ENCODE peak calls at places on chromosomes 12 and 14, in four cellular contexts. I, G, Q and Y are unnamed samples.

GRCh38 chr14:44449694-44450093 is 57.4 kb downstream of the FSCB start:
- DNase-seq in I (no peak), G (no peak), Q (no peak), Y (no peak)

GRCh38 chr14:104108570-104109060 is 23.1 kb downstream of the ASPG start:
- DNase-seq in I (no peak), G (no peak), Q (no peak), Y (no peak)

GRCh38 chr14:64159588-64159987 is 134.6 kb downstream of the ESR2 start:
- DNase-seq in I (no peak), G (no peak), Q (no peak), Y (no peak)

GRCh38 chr14:99064262-99064954 is 207.6 kb downstream of the BCL11B start:
- DNase-seq in I (no peak), G (no peak), Q (no peak), Y (no peak)

GRCh38 chr14:44782775-44783238 is 178.9 kb downstream of the KLHL28 start:
- DNase-seq in I (no peak), G (peak), Q (no peak), Y (no peak)

GRCh38 chr14:91307652-91308051 is 63.1 kb upstream of the GPR68 start:
- DNase-seq in I (no peak), G (no peak), Q (no peak), Y (no peak)

GRCh38 chr12:30965613-30965985 is 39.1 kb downstream of the TSPAN11 start:
- DNase-seq in I (no peak), G (no peak), Q (peak), Y (no peak)

GRCh38 chr12:30978639-30979038 is 52.1 kb downstream of the TSPAN11 start:
- DNase-seq in I (no peak), G (no peak), Q (no peak), Y (no peak)

GRCh38 chr12:131159660-131160059 is 206.0 kb downstream of the ADGRD1 start:
- DNase-seq in I (no peak), G (no peak), Q (peak), Y (no peak)

GRCh38 chr14:68199465-68200145 is 380.0 kb downstream of the RAD51B start:
- DNase-seq in I (no peak), G (no peak), Q (no peak), Y (no peak)

GRCh38 chr12:50529345-50529744 is 24.6 kb downstream of the DIP2B start:
- DNase-seq in I (no peak), G (no peak), Q (no peak), Y (no peak)

GRCh38 chr12:116456683-116457082 is 102.5 kb upstream of the MAP1LC3B2 start:
- DNase-seq in I (no peak), G (no peak), Q (peak), Y (no peak)
- TF ChIP-seq RFX5 in I (no peak), G (no peak), Q (no peak), Y (no peak)

GRCh38 chr12:12384601-12385321 is 27.9 kb downstream of the BORCS5 start:
- DNase-seq in I (peak), G (no peak), Q (no peak), Y (no peak)
- TF ChIP-seq RFX5 in I (no peak), G (no peak), Q (no peak), Y (no peak)

DNA sequence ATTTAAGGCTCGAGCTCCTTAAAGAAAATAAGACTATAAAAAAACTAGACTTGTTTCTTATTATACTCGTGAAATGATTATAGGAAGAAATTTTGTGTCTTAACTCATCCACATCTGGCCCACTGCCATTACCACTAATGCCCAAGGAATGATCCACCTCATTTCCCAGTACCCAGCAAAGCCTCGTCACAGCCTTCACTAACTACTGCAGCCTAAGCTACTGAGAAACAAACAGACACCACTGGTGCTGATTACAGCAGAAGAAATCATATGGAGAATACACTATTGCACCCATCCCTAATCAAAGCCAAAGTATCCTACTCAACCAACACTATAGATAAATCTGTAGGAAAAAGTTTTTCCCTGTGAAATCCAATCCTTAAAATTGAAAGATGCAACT is 205.3 kb upstream of the NAV3 start:
- DNase-seq in I (no peak), G (peak), Q (no peak), Y (no peak)
- TF ChIP-seq RFX5 in I (no peak), G (no peak), Q (no peak), Y (no peak)

DNA sequence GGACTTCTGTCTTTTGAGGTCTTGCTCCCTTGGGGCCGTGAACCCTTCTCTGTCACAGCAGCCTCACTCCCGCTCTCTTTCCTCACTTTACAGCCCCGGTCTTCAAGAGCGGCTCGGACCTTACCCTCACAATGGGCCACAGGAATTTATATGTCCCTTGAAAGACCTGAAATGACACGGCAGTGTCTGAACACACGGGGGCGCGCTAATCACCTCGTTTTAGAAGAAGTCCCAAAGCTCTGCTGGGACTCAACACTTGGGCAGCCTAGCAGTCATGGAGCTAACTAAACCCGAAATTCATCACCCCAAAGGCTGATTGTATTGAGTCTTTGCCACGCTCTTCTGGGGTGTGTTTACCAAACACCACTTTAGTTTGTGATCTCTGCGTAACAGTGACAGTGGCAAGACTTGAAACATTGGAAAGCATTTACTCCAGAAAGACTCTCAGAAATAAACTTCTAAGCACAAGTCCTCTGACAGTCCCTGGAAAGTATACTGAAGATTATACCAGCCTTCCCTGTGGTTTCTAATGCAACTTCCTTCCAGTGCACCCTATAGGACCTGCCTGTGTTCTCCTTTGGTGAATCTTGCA is 29.0 kb downstream of the SERPINA11 start:
- DNase-seq in I (peak), G (peak), Q (peak), Y (peak)
- TF ChIP-seq RFX5 in I (no peak), G (no peak), Q (no peak), Y (no peak)

GRCh38 chr12:68175566-68176033 is 16.1 kb upstream of the IFNG start:
- DNase-seq in I (no peak), G (no peak), Q (no peak), Y (peak)
- TF ChIP-seq RFX5 in I (no peak), G (no peak), Q (no peak), Y (no peak)